ENCODE peak calls at places on chromosomes 6 and 20, in nine cellular contexts. Z is NCI-H226; L is activated CD4-positive, alpha-beta T cell treated with anti-CD3 and anti-CD28 coated beads for 24 hours; D is activated CD8-positive, alpha-beta T cell treated with anti-CD3 and anti-CD28 coated beads for 36 hours; R is heart left ventricle; Y is LHCN-M2; N is NCI-H2081; V is MCF 10A; P is activated T-cell treated with anti-CD3 and anti-CD28 coated beads for 1 hour. U is an unnamed sample.

GRCh38 chr20:2446845-2447244 is 23.7 kb downstream of the SNRPB start:
- DNase-seq in Z (no peak), L (no peak), D (no peak), R (no peak), Y (no peak), N (no peak), V (no peak), P (no peak), U (no peak)

GRCh38 chr6:27687154-27688013 is 214.5 kb upstream of the ZNF184 start:
- DNase-seq in Z (peak), L (peak), D (peak), R (peak), Y (peak), N (peak), V (peak), P (peak), U (peak)

GRCh38 chr20:50784464-50784863 is 10.4 kb upstream of the BCAS4 start:
- DNase-seq in Z (no peak), L (no peak), D (no peak), R (no peak), Y (no peak), N (no peak), V (no peak), P (no peak), U (no peak)

GRCh38 chr6:111150577-111150976 is 63.3 kb downstream of the SLC16A10 start:
- DNase-seq in Z (no peak), L (no peak), D (no peak), R (no peak), Y (peak), N (no peak), V (peak), P (no peak), U (no peak)

GRCh38 chr20:63026582-63027424 is 20.0 kb upstream of the BHLHE23 start:
- DNase-seq in Z (no peak), L (no peak), D (no peak), R (no peak), Y (no peak), N (no peak), V (no peak), P (no peak), U (no peak)

GRCh38 chr20:61387961-61388360 is 135.9 kb downstream of the CDH4 start:
- DNase-seq in Z (no peak), L (no peak), D (no peak), R (no peak), Y (no peak), N (no peak), V (no peak), P (no peak), U (no peak)

GRCh38 chr6:53048431-53049195 is 16.6 kb upstream of the FBXO9 start:
- DNase-seq in Z (peak), L (no peak), D (peak), R (no peak), Y (peak), N (no peak), V (peak), P (no peak), U (no peak)

GRCh38 chr6:160348552-160349441 is 619 bp downstream of the SLC22A3 start:
- DNase-seq in Z (no peak), L (no peak), D (peak), R (no peak), Y (no peak), N (no peak), V (no peak), P (no peak), U (no peak)

GRCh38 chr6:165515963-165516624 is 146.9 kb downstream of the PDE10A start:
- DNase-seq in Z (peak), L (no peak), D (no peak), R (no peak), Y (peak), N (no peak), V (peak), P (no peak), U (no peak)

GRCh38 chr20:49179368-49180277 is 8.5 kb downstream of the STAU1 start:
- DNase-seq in Z (no peak), L (no peak), D (no peak), R (no peak), Y (no peak), N (no peak), V (peak), P (no peak), U (no peak)

GRCh38 chr6:151130329-151130728 is 109.4 kb upstream of the AKAP12 start:
- DNase-seq in Z (no peak), L (no peak), D (no peak), R (no peak), Y (no peak), N (no peak), V (no peak), P (no peak), U (no peak)

GRCh38 chr6:163337958-163338357 is 76.6 kb upstream of the QKI start:
- DNase-seq in Z (no peak), L (no peak), D (no peak), R (no peak), Y (no peak), N (no peak), V (peak), P (no peak), U (no peak)

GRCh38 chr20:8082999-8083398 is 49.1 kb upstream of the PLCB1 start:
- DNase-seq in Z (peak), L (no peak), D (no peak), R (no peak), Y (peak), N (no peak), V (peak), P (no peak), U (no peak)

GRCh38 chr6:35058041-35058675 is 83.0 kb downstream of the TCP11 start:
- DNase-seq in Z (no peak), L (no peak), D (no peak), R (peak), Y (no peak), N (no peak), V (no peak), P (no peak), U (no peak)

GRCh38 chr6:158955265-158955664 is 44.7 kb downstream of the RSPH3 start:
- DNase-seq in Z (no peak), L (no peak), D (no peak), R (no peak), Y (no peak), N (no peak), V (no peak), P (no peak), U (no peak)

GRCh38 chr6:73309784-73310502 is 44.1 kb downstream of the DPPA5 start:
- DNase-seq in Z (peak), L (peak), D (peak), R (peak), Y (peak), N (peak), V (peak), P (peak), U (peak)

U was measured in cerebellar cortex.